ENCODE peak calls at places on chromosome 13, in four cellular contexts. D, U, M and J are unnamed samples. For H3K4me1 and H3K27me3, the result is how much of the 10 kb centered on the place peaks cover.

GRCh38 chr13:39900106-39900750 is 244.8 kb downstream of the COG6 start:
- DNase-seq in U (no peak), D (no peak), M (no peak), J (no peak)

GRCh38 chr13:92761710-92762109 is 464.9 kb upstream of the GPC6 start:
- DNase-seq in U (no peak), M (no peak), D (no peak), J (no peak)

GRCh38 chr13:51130348-51130747 is 19.3 kb upstream of the C13orf42 start:
- DNase-seq in U (no peak), D (no peak), M (no peak), J (no peak)

GRCh38 chr13:48194392-48194754 is 38.6 kb upstream of the ITM2B start:
- DNase-seq in U (no peak), D (no peak), M (no peak), J (no peak)

GRCh38 chr13:77891041-77891440 is 27.6 kb downstream of the EDNRB start:
- DNase-seq in D (no peak), U (no peak), M (no peak), J (no peak)

GRCh38 chr13:21088534-21088933 is 27.1 kb upstream of the LATS2 start:
- DNase-seq in U (no peak), D (no peak), M (no peak), J (no peak)

GRCh38 chr13:97198753-97199152 is 23.4 kb upstream of the MBNL2 start:
- DNase-seq in M (no peak), D (no peak), U (no peak), J (no peak)

GRCh38 chr13:113367771-113368170 is 3.8 kb upstream of the GRTP1 start:
- DNase-seq in M (no peak), D (no peak), U (no peak), J (no peak)

GRCh38 chr13:27079421-27079958 is 92.1 kb downstream of the USP12 start:
- DNase-seq in M (no peak), U (no peak), D (no peak), J (no peak)

GRCh38 chr13:51091839-51092238 is 19.2 kb downstream of the C13orf42 start:
- DNase-seq in M (no peak), U (no peak), D (no peak), J (no peak)

GRCh38 chr13:76884167-76884566 is 2.0 kb downstream of the KCTD12 start:
- DNase-seq in U (no peak), D (peak), M (no peak), J (peak)

GRCh38 chr13:37290691-37291090 is 185.2 kb upstream of the CSNK1A1L start:
- DNase-seq in U (no peak), D (no peak), M (no peak), J (no peak)

GRCh38 chr13:26307701-26308100 is 53.8 kb downstream of the CDK8 start:
- DNase-seq in D (no peak), U (no peak), M (no peak), J (no peak)

GRCh38 chr13:75129331-75129730 is 352.6 kb downstream of the TBC1D4 start:
- DNase-seq in U (no peak), M (no peak), D (no peak), J (no peak)

GRCh38 chr13:54845351-54845965 is 1816.8 kb downstream of the OLFM4 start:
- DNase-seq in M (no peak), D (no peak), U (no peak), J (no peak)

GRCh38 chr13:112842343-112842856 is 126.6 kb upstream of the MCF2L start:
- DNase-seq in U (peak), D (peak), M (no peak), J (peak)

GRCh38 chr13:59458908-59459579 is 704.7 kb downstream of the DIAPH3 start:
- DNase-seq in U (no peak), M (no peak), D (peak), J (peak)

GRCh38 chr13:35793823-35794222 is 317.3 kb upstream of the MAB21L1 start:
- DNase-seq in M (no peak), U (no peak), D (no peak), J (no peak)

GRCh38 chr13:24187185-24187584 is 26.7 kb downstream of the SPATA13 start:
- DNase-seq in D (no peak), U (no peak), M (no peak), J (no peak)

GRCh38 chr13:71831716-71832115 is 35.3 kb downstream of the DACH1 start:
- DNase-seq in D (no peak), U (peak), M (no peak), J (no peak)

GRCh38 chr13:112250788-112251445 is 125.2 kb upstream of the SPACA7 start:
- DNase-seq in U (no peak), M (no peak), D (no peak), J (no peak)

GRCh38 chr13:87172166-87172825 is 498.9 kb upstream of the SLITRK5 start:
- DNase-seq in U (no peak), M (no peak), D (no peak), J (no peak)

GRCh38 chr13:21435710-21436151 is 23.4 kb downstream of the ZDHHC20 start:
- DNase-seq in M (peak), D (peak), U (no peak), J (peak)

GRCh38 chr13:51802601-51803000 is 1.4 kb downstream of the DHRS12 start:
- DNase-seq in D (no peak), U (no peak), M (no peak), J (no peak)

GRCh38 chr13:71912524-71912923 is 45.5 kb upstream of the DACH1 start:
- DNase-seq in U (no peak), D (no peak), M (no peak), J (no peak)

GRCh38 chr13:25890671-25891212 is 161.1 kb downstream of the SHISA2 start:
- DNase-seq in M (no peak), D (no peak), U (no peak), J (no peak)

GRCh38 chr13:73303858-73304257 is 245.1 kb downstream of the KLF5 start:
- DNase-seq in M (no peak), U (no peak), D (no peak), J (no peak)

GRCh38 chr13:51707468-51707867 is 96.5 kb downstream of the DHRS12 start:
- DNase-seq in M (no peak), U (no peak), D (no peak), J (no peak)

GRCh38 chr13:77449265-77449664 is 86.2 kb upstream of the SCEL start:
- DNase-seq in M (no peak), U (no peak), D (no peak), J (no peak)

GRCh38 chr13:31767175-31767900 is 28.0 kb downstream of the RXFP2 start:
- DNase-seq in M (no peak), D (no peak), U (no peak), J (no peak)

DNA sequence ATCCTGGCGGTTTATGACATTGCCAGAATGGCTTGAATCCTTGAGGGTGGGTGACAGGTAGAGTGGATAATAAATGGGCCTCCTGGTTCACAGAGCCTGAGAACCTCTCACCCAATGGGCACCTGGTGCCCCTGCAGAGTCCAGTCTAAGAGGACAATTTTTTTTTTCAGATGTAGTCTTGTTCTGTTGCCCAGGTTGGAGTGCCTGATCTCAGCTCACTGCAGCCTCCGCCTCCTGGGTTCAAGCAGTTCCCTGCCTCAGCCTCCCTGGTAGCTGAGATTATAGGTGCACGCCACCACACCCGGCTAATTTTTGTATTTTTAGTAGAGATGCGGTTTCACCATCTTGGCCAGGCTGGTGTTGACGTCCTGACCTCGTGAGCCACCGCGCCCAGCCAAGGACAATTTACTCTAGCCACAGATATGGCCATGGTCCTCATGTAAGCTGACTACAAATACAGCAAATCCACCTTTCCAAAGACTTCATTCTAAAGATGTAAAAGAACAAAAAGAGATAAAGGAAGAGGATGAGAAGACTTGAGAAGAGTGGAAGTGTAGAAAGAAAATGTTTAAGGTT is 33.0 kb downstream of the COL4A2 start:
- DNase-seq in M (no peak), D (no peak), U (no peak), J (no peak)
- H3K4me1 ChIP-seq in M (half or more), D (half or more), U (under half), J (under half)

DNA sequence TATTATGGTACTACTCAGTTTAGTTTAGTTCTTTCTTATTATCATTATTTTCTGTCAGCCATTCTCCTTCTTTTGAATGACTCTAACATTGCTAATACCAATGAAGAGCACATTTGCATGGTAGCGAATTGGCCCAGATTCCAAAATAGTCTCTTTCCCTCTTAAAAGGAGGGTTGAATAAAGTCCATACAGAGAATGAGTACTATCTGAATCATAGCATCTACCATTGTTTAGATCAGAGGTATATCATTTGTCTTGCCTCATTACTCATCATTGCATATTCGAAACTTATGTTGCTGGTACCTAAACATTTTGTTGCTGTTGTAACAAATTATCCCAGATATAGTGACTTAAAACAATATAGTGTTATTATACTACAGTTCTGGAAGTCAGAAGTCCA is 1235.3 kb upstream of the ATXN8OS start:
- DNase-seq in M (no peak), U (no peak), D (no peak), J (no peak)
- H3K4me3 ChIP-seq in M (no peak), U (no peak), D (no peak), J (no peak)

GRCh38 chr13:94703721-94704314 is 8.5 kb downstream of the SOX21 start:
- DNase-seq in M (no peak), U (no peak), D (no peak), J (no peak)

GRCh38 chr13:94702181-94703041 is 9.9 kb downstream of the SOX21 start:
- DNase-seq in D (no peak), U (no peak), M (no peak), J (no peak)

GRCh38 chr13:94704347-94705080 is 7.8 kb downstream of the SOX21 start:
- DNase-seq in D (no peak), M (no peak), U (no peak), J (no peak)

GRCh38 chr13:94701313-94702180 is 10.8 kb downstream of the SOX21 start:
- DNase-seq in M (no peak), U (no peak), D (no peak), J (peak)

DNA sequence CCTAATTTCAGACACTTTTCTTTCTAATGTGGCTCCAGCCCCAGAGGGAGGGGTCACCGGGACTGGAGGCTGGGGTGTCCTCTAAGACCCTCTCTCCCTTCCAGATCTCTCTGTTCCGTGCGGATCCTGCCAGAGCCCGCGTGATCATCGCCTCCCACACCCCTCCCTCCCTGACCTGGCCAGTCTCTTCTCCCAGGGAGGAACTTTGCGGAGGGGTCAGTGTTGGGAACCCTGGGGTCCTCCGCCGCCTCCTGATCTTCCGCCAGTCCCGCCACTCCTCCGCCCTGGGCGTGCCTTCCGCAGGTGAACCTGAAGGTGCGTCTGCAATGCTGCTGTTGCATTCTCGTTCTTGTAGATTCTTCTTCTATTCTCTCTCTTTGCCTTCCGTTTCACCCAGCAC is 9.1 kb downstream of the SOX21 start:
- DNase-seq in M (no peak), D (no peak), U (no peak), J (no peak)
- H3K27me3 ChIP-seq in M (under half), D (half or more), U (under half), J (under half)

GRCh38 chr13:106481919-106482318 is 53.5 kb downstream of the EFNB2 start:
- DNase-seq in M (no peak), D (no peak), U (no peak), J (no peak)
- H3K4me1 ChIP-seq in M (half or more), D (under half), U (under half), J (under half)

GRCh38 chr13:44374348-44374712 is 706 bp downstream of the SERP2 start:
- DNase-seq in D (no peak), M (no peak), U (peak), J (no peak)
- H3K4me3 ChIP-seq in D (peak), M (peak), U (no peak), J (peak)